ENCODE peak calls at places on chromosomes 13 and 19, in six cellular contexts. V is fibroblast of villous mesenchyme; C is naive thymus-derived CD8-positive, alpha-beta T cell; G is stimulated activated CD4-positive, alpha-beta T cell treated with anti-CD3 and anti-CD28 coated beads, Interleukin-4, amount 100 ng/mL, for 4 hours; K is NCI-H1417; Q is EH. L is an unnamed sample.

GRCh38 chr19:5456130-5456835 is 1.1 kb downstream of the ZNRF4 start:
- DNase-seq in V (no peak), C (no peak), G (no peak), K (no peak), Q (no peak), L (no peak)

GRCh38 chr13:60016229-60016628 is 147.5 kb downstream of the DIAPH3 start:
- DNase-seq in V (no peak), C (no peak), G (no peak), K (no peak), Q (no peak), L (no peak)

GRCh38 chr19:944171-944567 is 18.3 kb downstream of the ARID3A start:
- DNase-seq in V (peak), C (peak), G (no peak), K (no peak), Q (no peak), L (no peak)

GRCh38 chr13:76293751-76294150 is 592.5 kb downstream of the KCTD12 start:
- DNase-seq in V (no peak), C (no peak), G (no peak), K (no peak), Q (no peak), L (no peak)

GRCh38 chr19:50516859-50517703 is 3.4 kb upstream of the ASPDH start:
- DNase-seq in V (no peak), C (no peak), G (no peak), K (no peak), Q (no peak), L (no peak)

GRCh38 chr13:59750860-59751259 is 412.9 kb downstream of the DIAPH3 start:
- DNase-seq in V (peak), C (no peak), G (no peak), K (no peak), Q (peak), L (no peak)

GRCh38 chr13:99314640-99315176 is 7.5 kb upstream of the GPR183 start:
- DNase-seq in V (peak), C (peak), G (peak), K (no peak), Q (peak), L (no peak)

GRCh38 chr13:86608739-86609138 is 809.5 kb upstream of the SLITRK6 start:
- DNase-seq in V (no peak), C (no peak), G (no peak), K (no peak), Q (no peak), L (no peak)

GRCh38 chr19:23823952-23824389 is 65.3 kb upstream of the ZNF681 start:
- DNase-seq in V (no peak), C (no peak), G (no peak), K (no peak), Q (no peak), L (no peak)

GRCh38 chr19:47143322-47144073 is 12.9 kb downstream of the SAE1 start:
- DNase-seq in V (no peak), C (no peak), G (no peak), K (no peak), Q (no peak), L (no peak)

GRCh38 chr13:23325191-23325590 is 108.3 kb downstream of the SACS start:
- DNase-seq in V (no peak), C (no peak), G (no peak), K (no peak), Q (no peak), L (no peak)

GRCh38 chr13:113846639-113847318 is 17.1 kb downstream of the GAS6 start:
- DNase-seq in V (no peak), C (peak), G (no peak), K (peak), Q (no peak), L (peak)

GRCh38 chr19:13430790-13431582 is 75.3 kb downstream of the CACNA1A start:
- DNase-seq in V (peak), C (peak), G (peak), K (peak), Q (peak), L (peak)

L was measured in Peyer's patch.